ENCODE peak calls at places on chromosome 12, in ten cellular contexts. A is heart right ventricle; L is brain microvascular endothelial cell; W is GM23338; E is hepatocyte; C is GM06990; D is upper lobe of right lung; M is CD8-positive, alpha-beta T cell; Z is body of pancreas; I is neural progenitor cell. K is an unnamed sample.

GRCh38 chr12:52695039-52695438 is 8.3 kb downstream of the KRT77 start:
- DNase-seq in I (no peak), E (no peak), M (no peak), C (no peak), L (no peak), D (no peak), A (no peak), W (no peak), Z (no peak), K (no peak)

GRCh38 chr12:129161511-129161910 is 308.2 kb downstream of the GLT1D1 start:
- DNase-seq in M (no peak), E (no peak), L (no peak), A (no peak), D (no peak), C (no peak), Z (no peak), I (no peak), W (no peak), K (no peak)

GRCh38 chr12:79001404-79001803 is 136.8 kb downstream of the SYT1 start:
- DNase-seq in L (no peak), I (no peak), Z (no peak), D (no peak), M (no peak), E (no peak), W (no peak), A (no peak), C (no peak), K (no peak)

GRCh38 chr12:132065203-132065602 is 78.9 kb downstream of the DDX51 start:
- DNase-seq in D (no peak), I (no peak), Z (no peak), L (no peak), E (no peak), W (no peak), A (no peak), C (no peak), M (no peak), K (no peak)

GRCh38 chr12:57813111-57813970 is 5.2 kb downstream of the AVIL start:
- DNase-seq in L (no peak), D (no peak), I (no peak), M (no peak), E (no peak), A (no peak), C (no peak), W (no peak), Z (no peak), K (no peak)

GRCh38 chr12:497501-498160 is 37.9 kb downstream of the B4GALNT3 start:
- DNase-seq in M (no peak), L (no peak), I (peak), W (no peak), C (no peak), D (no peak), A (no peak), E (no peak), Z (no peak), K (peak)

GRCh38 chr12:29544428-29545101 is 47.1 kb upstream of the OVCH1 start:
- DNase-seq in M (no peak), C (no peak), Z (no peak), A (no peak), I (no peak), E (no peak), W (peak), D (no peak), L (no peak), K (no peak)

GRCh38 chr12:102062419-102062806 is 622 bp upstream of the WASHC3 start:
- DNase-seq in C (no peak), L (no peak), I (no peak), A (no peak), M (no peak), D (no peak), W (no peak), E (no peak), Z (no peak), K (no peak)

GRCh38 chr12:46268349-46268616 is 560 bp downstream of the SLC38A1 start:
- DNase-seq in E (no peak), A (no peak), M (peak), I (no peak), C (no peak), W (no peak), D (peak), Z (no peak), L (peak), K (peak)

GRCh38 chr12:43841253-43841652 is 5.4 kb downstream of the TMEM117 start:
- DNase-seq in M (no peak), E (no peak), D (no peak), A (no peak), Z (no peak), I (no peak), L (no peak), W (no peak), C (no peak), K (no peak)

GRCh38 chr12:64681200-64682052 is 71.1 kb downstream of the RASSF3 start:
- DNase-seq in I (no peak), D (no peak), C (peak), M (no peak), L (no peak), A (no peak), W (no peak), E (no peak), Z (no peak), K (no peak)

GRCh38 chr12:45415393-45415817 is 199.5 kb downstream of the ANO6 start:
- DNase-seq in C (peak), D (no peak), Z (peak), M (no peak), E (peak), L (peak), I (no peak), W (no peak), A (peak), K (peak)

GRCh38 chr12:132178801-132179401 is 34.6 kb downstream of the NOC4L start:
- DNase-seq in Z (no peak), A (no peak), I (peak), E (no peak), L (no peak), W (peak), M (no peak), D (no peak), C (no peak), K (no peak)

GRCh38 chr12:124551268-124552144 is 15.9 kb downstream of the NCOR2 start:
- DNase-seq in C (peak), Z (peak), L (no peak), D (peak), I (peak), W (peak), E (peak), A (peak), M (no peak), K (peak)

GRCh38 chr12:111425655-111426054 is 19.9 kb downstream of the SH2B3 start:
- DNase-seq in M (no peak), D (no peak), A (no peak), E (no peak), Z (no peak), I (no peak), C (no peak), L (no peak), W (no peak), K (peak)

GRCh38 chr12:104402630-104403029 is 54.1 kb upstream of the CHST11 start:
- DNase-seq in I (no peak), W (no peak), E (no peak), C (no peak), A (no peak), M (no peak), L (no peak), D (no peak), Z (no peak), K (no peak)

GRCh38 chr12:127780881-127781280 is 486.1 kb upstream of the TMEM132C start:
- DNase-seq in I (no peak), D (no peak), A (no peak), C (no peak), M (no peak), E (no peak), Z (no peak), L (no peak), W (no peak), K (no peak)

GRCh38 chr12:65961731-65962130 is 137.4 kb downstream of the HMGA2 start:
- DNase-seq in A (no peak), M (no peak), C (no peak), I (no peak), D (no peak), L (no peak), E (no peak), Z (no peak), W (no peak), K (no peak)

GRCh38 chr12:65959452-65959851 is 135.2 kb downstream of the HMGA2 start:
- DNase-seq in D (no peak), M (no peak), E (no peak), C (no peak), A (no peak), W (no peak), Z (no peak), L (no peak), I (no peak), K (no peak)

GRCh38 chr12:65960820-65961691 is 136.8 kb downstream of the HMGA2 start:
- DNase-seq in C (no peak), A (no peak), Z (no peak), D (no peak), L (no peak), M (no peak), I (no peak), E (no peak), W (no peak), K (peak)

GRCh38 chr12:65965358-65965757 is 141.1 kb downstream of the HMGA2 start:
- DNase-seq in C (no peak), W (peak), E (no peak), L (peak), A (no peak), Z (no peak), M (no peak), D (no peak), I (no peak), K (no peak)

GRCh38 chr12:65962921-65963883 is 138.9 kb downstream of the HMGA2 start:
- DNase-seq in Z (peak), L (no peak), C (no peak), A (no peak), E (peak), M (no peak), I (peak), W (peak), D (no peak), K (peak)
- TF ChIP-seq CTCF in Z (no peak), L (peak), C (peak), A (no peak), E (peak), M (no peak), I (peak), W (peak), D (no peak), K (peak)

DNA sequence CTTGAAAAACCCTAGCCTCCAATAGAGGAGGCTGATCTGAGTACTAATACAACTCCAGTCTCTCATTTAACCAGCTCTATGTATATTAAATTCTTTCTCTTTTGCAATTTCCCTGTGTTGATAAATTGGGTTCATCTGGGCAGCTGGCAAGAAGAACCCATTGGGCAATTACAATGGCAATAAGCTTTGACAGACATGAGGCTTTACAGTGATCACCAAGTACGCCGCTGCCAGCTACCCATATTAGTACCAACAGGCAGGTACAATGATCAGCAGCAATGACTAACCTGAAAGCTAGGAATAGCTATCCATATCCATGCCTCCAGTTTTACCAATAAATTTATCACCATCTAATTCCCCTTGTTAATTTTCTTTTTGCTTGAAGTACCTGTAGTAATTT is 54.5 kb downstream of the OSBPL8 start:
- DNase-seq in E (no peak), Z (no peak), I (no peak), W (no peak), D (no peak), A (no peak), C (no peak), M (no peak), L (no peak), K (no peak)
- H3K4me3 ChIP-seq in E (no peak), Z (no peak), I (no peak), W (no peak), D (no peak), A (no peak), C (no peak), M (no peak), L (no peak), K (no peak)

GRCh38 chr12:112841891-112842290 is 50.3 kb downstream of the RPH3A start:
- DNase-seq in W (no peak), A (no peak), D (no peak), Z (no peak), E (no peak), L (peak), I (no peak), C (no peak), M (no peak), K (peak)
- TF ChIP-seq CTCF in W (no peak), A (no peak), D (no peak), Z (no peak), E (no peak), L (no peak), I (no peak), C (no peak), M (no peak), K (no peak)

DNA sequence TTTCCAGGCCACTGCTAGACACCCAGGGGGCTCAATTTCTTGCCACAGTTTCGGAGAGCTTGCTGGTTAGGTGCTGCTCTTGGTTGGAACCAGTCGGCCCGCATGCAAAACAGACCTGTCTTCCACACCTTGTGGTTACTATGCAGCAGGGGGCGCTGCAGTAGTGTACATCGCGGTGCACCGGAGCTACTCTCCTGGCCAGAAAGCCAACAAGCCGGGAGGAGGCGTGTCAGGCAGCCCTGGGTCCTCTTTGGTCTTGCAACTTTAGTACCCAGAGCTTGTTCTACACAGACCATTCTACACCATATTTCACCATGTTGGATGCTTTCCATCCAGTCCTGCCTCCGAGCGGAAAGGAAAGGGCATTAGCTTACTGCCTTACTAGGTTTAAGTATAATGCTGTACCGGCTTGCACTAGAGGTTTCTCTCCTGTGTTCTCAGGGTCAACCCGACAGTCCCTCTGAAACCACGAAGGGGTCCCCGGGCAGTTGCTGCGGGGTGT is 934 bp upstream of the TMTC2 start:
- DNase-seq in D (peak), M (peak), I (peak), L (peak), Z (peak), W (peak), A (peak), C (peak), E (peak), K (peak)
- H3K4me3 ChIP-seq in D (peak), M (peak), I (peak), L (peak), Z (peak), W (peak), A (peak), C (peak), E (peak), K (peak)

GRCh38 chr12:75048763-75049162 is 160.9 kb downstream of the KCNC2 start:
- DNase-seq in D (no peak), W (no peak), I (no peak), C (no peak), A (no peak), E (no peak), Z (no peak), L (no peak), M (no peak), K (no peak)
- TF ChIP-seq CTCF in D (no peak), W (no peak), I (no peak), C (no peak), A (no peak), E (no peak), Z (no peak), L (no peak), M (no peak), K (no peak)

GRCh38 chr12:30925607-30926242 is 823 bp upstream of the TSPAN11 start:
- DNase-seq in Z (no peak), I (peak), W (no peak), C (no peak), A (no peak), E (no peak), M (no peak), L (no peak), D (no peak), K (no peak)

GRCh38 chr12:30927210-30927576 is 645 bp downstream of the TSPAN11 start:
- DNase-seq in W (no peak), I (no peak), L (no peak), Z (no peak), E (no peak), D (no peak), M (no peak), A (no peak), C (no peak), K (no peak)

GRCh38 chr12:30923057-30923456 is 3.5 kb upstream of the TSPAN11 start:
- DNase-seq in Z (no peak), I (no peak), D (no peak), W (no peak), C (no peak), A (no peak), M (no peak), E (no peak), L (no peak), K (no peak)

GRCh38 chr12:30928356-30929264 is 2.1 kb downstream of the TSPAN11 start:
- DNase-seq in L (no peak), E (no peak), Z (no peak), A (no peak), C (no peak), I (no peak), D (no peak), W (no peak), M (no peak), K (no peak)

DNA sequence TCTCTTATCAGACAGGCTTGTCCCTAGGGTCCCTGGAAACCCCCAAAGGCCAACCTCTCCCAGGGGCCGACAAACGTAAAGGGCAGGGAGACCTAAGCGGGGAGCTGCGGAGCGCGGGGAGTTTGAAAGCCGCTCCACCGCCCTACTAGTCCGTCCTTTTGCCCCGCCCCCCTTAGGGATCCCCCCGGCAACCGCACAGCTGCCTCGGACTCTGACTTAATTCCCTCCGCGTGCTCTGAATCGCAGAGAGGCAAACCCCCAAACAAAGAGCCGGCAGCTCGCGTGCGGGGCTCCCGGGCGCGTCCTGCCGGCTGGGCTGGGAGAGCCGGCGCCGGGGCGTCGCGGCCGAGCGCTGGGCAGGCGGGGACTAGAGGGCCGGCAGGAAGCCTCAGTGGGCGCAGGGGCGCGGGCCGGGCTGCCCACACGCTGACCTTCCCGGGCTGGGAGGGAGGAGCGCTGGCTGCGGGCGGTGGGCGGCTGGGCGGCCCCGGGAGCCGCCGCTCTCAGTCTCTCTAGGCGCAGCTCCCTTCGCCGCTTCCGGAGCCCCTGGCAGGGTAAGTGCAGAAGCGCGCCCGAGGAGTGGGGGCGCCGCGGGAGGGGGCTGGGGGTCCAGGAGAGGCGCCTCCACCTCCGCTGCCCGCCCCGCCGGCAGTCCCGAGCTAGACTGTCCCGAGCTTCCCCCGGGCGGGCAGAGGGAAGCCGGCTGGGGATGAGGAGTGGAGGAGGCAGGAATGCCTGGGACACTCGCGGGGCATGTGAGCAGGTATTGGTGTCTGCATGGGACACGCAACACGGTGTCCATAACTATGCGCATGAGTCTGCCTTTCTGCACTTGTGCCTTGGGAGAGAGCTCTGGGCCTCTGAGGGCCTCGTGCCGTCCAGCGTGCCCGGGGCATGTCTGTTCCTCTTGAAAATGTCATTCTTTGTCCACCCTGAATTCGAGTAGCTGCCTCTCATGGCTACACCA is at the start of gene TSPAN11:
- DNase-seq in I (peak), D (no peak), E (peak), L (peak), W (peak), M (no peak), A (peak), C (peak), Z (peak), K (peak)
- H3K4me3 ChIP-seq in I (peak), D (peak), E (peak), L (peak), W (peak), M (no peak), A (peak), C (no peak), Z (no peak), K (peak)

DNA sequence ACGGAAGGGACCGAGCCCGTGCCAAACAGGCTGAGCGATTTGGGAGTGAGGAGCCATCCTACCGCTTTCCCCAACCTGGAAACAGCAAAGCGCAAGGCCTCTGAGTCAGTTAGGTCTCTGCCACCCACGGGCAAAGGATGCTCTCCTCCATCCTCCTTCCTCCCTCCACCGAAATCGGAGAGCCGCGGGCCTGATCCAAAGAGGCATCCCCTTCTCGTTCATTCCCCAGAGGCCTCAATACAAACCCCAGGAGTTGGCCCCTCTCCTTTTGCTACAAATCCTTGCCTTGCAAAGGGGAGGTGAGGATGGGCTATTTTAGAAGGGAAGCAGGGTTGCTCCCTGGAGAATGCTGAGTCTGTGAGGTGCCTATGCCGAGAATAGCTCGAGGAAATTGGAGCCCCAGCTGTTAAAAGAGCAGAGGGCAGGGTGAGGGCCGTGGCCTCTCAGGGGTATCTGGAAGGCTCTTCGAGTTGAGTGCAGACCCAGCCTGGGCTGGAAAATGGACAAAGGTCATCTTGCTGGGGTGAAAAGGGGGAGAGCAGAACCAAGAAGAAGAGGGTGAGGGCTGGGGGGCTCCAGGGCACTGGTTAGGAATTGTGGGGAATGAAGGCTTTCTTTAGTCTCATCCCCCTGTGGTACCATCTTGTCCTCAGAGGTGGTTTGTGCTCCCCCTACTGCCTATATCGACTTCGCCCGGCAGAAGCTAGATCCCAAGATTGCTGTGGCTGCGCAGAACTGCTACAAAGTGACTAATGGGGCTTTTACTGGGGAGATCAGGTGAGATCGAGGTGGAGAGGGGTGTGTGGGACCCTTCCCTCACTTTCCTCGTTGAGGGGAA is 1.1 kb downstream of the TPI1 start:
- DNase-seq in Z (no peak), A (no peak), E (no peak), M (no peak), C (no peak), I (peak), L (no peak), D (no peak), W (no peak), K (peak)
- TF ChIP-seq CTCF in Z (no peak), A (no peak), E (no peak), M (no peak), C (peak), I (peak), L (peak), D (no peak), W (peak), K (peak)

K was measured in epithelial cell of esophagus.